ENCODE peak calls at places on chromosomes 3 and 15, in nine cellular contexts. S is fibroblast of mammary gland; L is Karpas-422; U is ecto neural progenitor cell; D is mesenteric fat pad; R is iris pigment epithelial cell; C is left colon; A is breast epithelium; F is stimulated activated CD8-positive, alpha-beta memory T cell treated with anti-CD3 and anti-CD28 coated beads, Interleukin-12 subunit alpha, Interleukin-12 subunit beta, amount 100 ng/mL, for 4 hours. I is an unnamed sample.
A peak's percentile ranks its signal among the peaks of the same experiment; 100 is the strongest.

GRCh38 chr3:52682016-52682415 is 3.7 kb downstream of the PBRM1 start:
- DNase-seq in S (peak; percentile 96), L (no peak), U (no peak), D (no peak), R (peak; percentile 78), C (no peak), A (no peak), F (no peak), I (peak; percentile 91)

GRCh38 chr15:64912926-64913325 is 1.2 kb downstream of the ANKDD1A start:
- DNase-seq in S (no peak), L (no peak), U (no peak), D (no peak), R (no peak), C (no peak), A (no peak), F (no peak), I (no peak)

GRCh38 chr3:151584603-151585002 is 123.7 kb upstream of the IGSF10 start:
- DNase-seq in S (peak; percentile 16), L (no peak), U (no peak), D (no peak), R (peak; percentile 39), C (no peak), A (no peak), F (no peak), I (no peak)

GRCh38 chr3:11288786-11289637 is 16.8 kb downstream of the ATG7 start:
- DNase-seq in S (peak; percentile 95), L (peak; percentile 79), U (no peak), D (no peak), R (peak; percentile 97), C (no peak), A (no peak), F (no peak), I (peak; percentile 92)

GRCh38 chr3:2568929-2569328 is 470.3 kb downstream of the CNTN4 start:
- DNase-seq in S (no peak), L (no peak), U (no peak), D (no peak), R (no peak), C (no peak), A (no peak), F (no peak), I (no peak)

GRCh38 chr15:73600413-73601050 is 32.7 kb downstream of the NPTN start:
- DNase-seq in S (no peak), L (no peak), U (no peak), D (no peak), R (no peak), C (no peak), A (no peak), F (no peak), I (no peak)

GRCh38 chr3:106824856-106825255 is 552.4 kb upstream of the CCDC54 start:
- DNase-seq in S (peak; percentile 60), L (peak; percentile 61), U (no peak), D (no peak), R (peak; percentile 72), C (no peak), A (no peak), F (no peak), I (peak; percentile 60)

GRCh38 chr3:124248471-124249028 is 256.6 kb upstream of the ROPN1 start:
- DNase-seq in S (peak; percentile 91), L (no peak), U (no peak), D (no peak), R (peak; percentile 80), C (peak; percentile 82), A (no peak), F (no peak), I (peak; percentile 91)

GRCh38 chr3:186839874-186840641 is 2.5 kb upstream of the ADIPOQ start:
- DNase-seq in S (peak; percentile 36), L (no peak), U (no peak), D (no peak), R (peak; percentile 94), C (no peak), A (no peak), F (no peak), I (peak; percentile 59)

GRCh38 chr15:84731774-84732173 is 15.8 kb upstream of the SEC11A start:
- DNase-seq in S (peak; percentile 83), L (no peak), U (no peak), D (no peak), R (peak; percentile 86), C (no peak), A (no peak), F (no peak), I (peak; percentile 75)

I was measured in GM23248.